ENCODE peak calls at places on chromosomes 5 and 9, in nine cellular contexts. M is fibroblast of lung, I is A549, Y is endothelial cell of umbilical vein, D is PC-3, E is neuronal stem cell, O is MM.1S, V is neural progenitor cell, X is IMR-90. A is an unnamed sample.

GRCh38 chr9:38337095-38337494 is 55.4 kb upstream of the ALDH1B1 start:
- DNase-seq in E (no peak), M (no peak), V (no peak), I (no peak), D (no peak), O (no peak), X (no peak), Y (no peak), A (no peak)

GRCh38 chr9:117377046-117377445 is 37.8 kb downstream of the ASTN2 start:
- DNase-seq in E (no peak), V (peak), X (no peak), M (no peak), O (no peak), I (no peak), Y (no peak), D (no peak), A (no peak)

GRCh38 chr5:179212870-179213269 is 132.4 kb downstream of the ADAMTS2 start:
- DNase-seq in D (no peak), X (no peak), V (peak), Y (no peak), E (no peak), M (no peak), I (no peak), O (no peak), A (no peak)

GRCh38 chr9:117046666-117047327 is 359.7 kb downstream of the TRIM32 start:
- DNase-seq in X (no peak), V (no peak), E (no peak), D (no peak), I (no peak), O (no peak), Y (no peak), M (no peak), A (no peak)

GRCh38 chr5:177089146-177089545 is 2.4 kb downstream of the FGFR4 start:
- DNase-seq in M (no peak), O (no peak), E (no peak), V (no peak), I (no peak), D (no peak), X (no peak), Y (no peak), A (no peak)

GRCh38 chr5:37248387-37248969 is 698 bp downstream of the CPLANE1 start:
- DNase-seq in Y (no peak), D (no peak), V (peak), E (no peak), M (peak), I (peak), O (no peak), X (peak), A (peak)

GRCh38 chr5:75050415-75050814 is 1.9 kb downstream of the GCNT4 start:
- DNase-seq in D (peak), I (peak), O (no peak), M (no peak), X (no peak), V (peak), Y (peak), E (no peak), A (peak)

GRCh38 chr5:114744406-114744805 is 382.5 kb downstream of the KCNN2 start:
- DNase-seq in I (no peak), M (no peak), E (no peak), D (peak), O (no peak), X (no peak), Y (no peak), V (no peak), A (no peak)

GRCh38 chr9:81424431-81424830 is 264.9 kb downstream of the TLE1 start:
- DNase-seq in X (no peak), M (peak), Y (no peak), V (no peak), D (no peak), I (no peak), O (no peak), E (no peak), A (no peak)
- H3K4me2 ChIP-seq in X (no peak), M (no peak), Y (no peak), V (no peak), D (no peak), I (no peak), O (no peak), E (no peak), A (no peak)

GRCh38 chr5:95068952-95069351 is 215.9 kb downstream of the MCTP1 start:
- DNase-seq in E (no peak), D (no peak), I (no peak), O (no peak), M (no peak), V (no peak), X (no peak), Y (no peak), A (no peak)
- H3K4me2 ChIP-seq in E (no peak), D (no peak), I (no peak), O (no peak), M (no peak), V (no peak), X (no peak), Y (no peak), A (no peak)

GRCh38 chr5:169164481-169164925 is 136.4 kb downstream of the SLIT3 start:
- DNase-seq in M (peak), E (peak), D (peak), Y (peak), V (peak), O (no peak), X (no peak), I (peak), A (no peak)

GRCh38 chr5:169161022-169161680 is 139.8 kb downstream of the SLIT3 start:
- DNase-seq in O (no peak), D (peak), I (peak), V (peak), M (peak), Y (peak), E (peak), X (peak), A (peak)

GRCh38 chr5:169165052-169165451 is 135.9 kb downstream of the SLIT3 start:
- DNase-seq in D (no peak), I (no peak), O (no peak), M (no peak), Y (no peak), X (no peak), E (no peak), V (no peak), A (no peak)

GRCh38 chr5:169160405-169160901 is 140.5 kb downstream of the SLIT3 start:
- DNase-seq in V (no peak), X (no peak), O (no peak), Y (peak), E (no peak), D (peak), M (peak), I (peak), A (no peak)

DNA sequence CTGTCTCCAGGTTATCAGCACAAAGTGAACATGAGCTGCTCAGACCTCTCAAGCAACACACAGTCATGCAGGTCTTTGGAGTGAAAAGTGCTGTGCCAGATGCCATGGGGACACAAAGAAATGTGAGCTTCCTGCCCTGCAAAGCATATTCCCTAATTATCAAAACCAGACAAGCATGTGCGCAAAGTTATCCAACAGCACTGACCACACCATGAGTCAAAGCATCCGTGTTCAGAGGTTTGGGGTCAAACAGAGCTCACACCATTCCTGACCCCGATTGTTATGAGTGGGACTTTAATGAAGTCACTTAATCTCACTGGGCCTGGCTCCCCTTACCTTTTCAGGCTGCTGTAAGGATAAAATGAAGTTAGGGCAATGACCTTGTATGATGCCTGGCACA is 138.5 kb downstream of the SLIT3 start:
- DNase-seq in D (peak), I (no peak), Y (peak), O (no peak), X (no peak), V (no peak), E (no peak), M (peak), A (no peak)
- H3K4me2 ChIP-seq in D (peak), I (no peak), Y (no peak), O (no peak), X (no peak), V (no peak), E (no peak), M (peak), A (no peak)

GRCh38 chr5:98749046-98749445 is 24.4 kb upstream of the RGMB start:
- DNase-seq in I (no peak), D (no peak), X (no peak), M (no peak), O (no peak), Y (no peak), E (no peak), V (no peak), A (no peak)

GRCh38 chr5:98753507-98753906 is 20.0 kb upstream of the RGMB start:
- DNase-seq in Y (no peak), D (no peak), V (no peak), I (no peak), E (no peak), M (no peak), X (no peak), O (no peak), A (no peak)

GRCh38 chr5:98755406-98755805 is 18.1 kb upstream of the RGMB start:
- DNase-seq in E (no peak), Y (no peak), X (peak), D (peak), I (no peak), M (peak), O (no peak), V (no peak), A (no peak)

DNA sequence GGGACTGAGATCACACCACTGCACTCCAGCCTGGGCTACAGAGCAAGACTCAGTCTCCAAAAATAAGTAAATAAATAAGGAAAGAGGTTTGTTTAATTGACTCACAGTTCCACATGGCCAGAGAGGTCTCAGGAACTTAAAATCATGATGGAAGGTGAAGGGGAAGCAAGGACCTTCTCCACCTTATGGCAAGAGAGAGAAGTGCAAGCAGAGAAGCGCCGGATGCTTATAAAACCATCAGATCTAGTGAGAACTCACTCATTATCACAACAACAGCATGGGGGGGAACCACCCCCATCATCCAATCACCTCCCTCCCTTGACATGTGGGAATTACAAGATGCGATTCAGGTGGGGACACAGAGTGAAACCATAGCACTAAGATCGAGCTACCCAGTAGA is 22.8 kb upstream of the RGMB start:
- DNase-seq in M (no peak), X (no peak), I (peak), O (no peak), Y (peak), E (no peak), V (no peak), D (peak), A (peak)
- H3K4me2 ChIP-seq in M (no peak), X (no peak), I (no peak), O (no peak), Y (no peak), E (no peak), V (no peak), D (no peak), A (no peak)

DNA sequence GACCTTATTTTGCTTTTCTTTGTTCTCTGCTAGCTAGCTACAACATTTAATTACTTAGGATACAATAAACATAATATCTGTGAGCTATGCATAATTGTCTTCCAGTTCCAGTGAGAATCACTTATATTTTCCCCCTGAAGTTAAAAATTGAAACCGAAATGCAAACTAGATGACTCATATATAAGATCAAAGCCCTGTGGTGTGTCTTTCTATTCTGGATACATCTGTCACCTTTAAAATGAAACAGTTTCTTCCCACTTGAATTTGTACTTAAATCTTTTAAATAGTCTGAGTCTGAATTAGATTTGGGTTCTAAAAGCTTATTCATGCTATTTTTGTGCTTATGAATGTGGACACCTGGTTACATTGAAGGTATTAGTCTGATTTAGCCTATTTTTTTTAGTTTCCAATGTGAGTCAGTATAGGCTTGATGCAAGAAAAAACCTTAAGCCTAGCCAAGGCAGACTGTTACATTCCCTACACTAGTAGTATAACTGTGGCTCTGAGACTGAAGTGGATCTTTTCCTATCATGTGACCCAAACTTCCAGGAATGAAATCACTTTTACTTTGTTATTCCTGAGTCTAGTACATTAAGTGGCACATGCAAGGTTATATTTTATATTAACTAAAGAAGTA is 703.5 kb upstream of the RGMB start:
- DNase-seq in E (no peak), Y (no peak), D (no peak), O (peak), M (peak), X (peak), V (no peak), I (no peak), A (no peak)
- H3K4me2 ChIP-seq in E (no peak), Y (no peak), D (no peak), O (peak), M (no peak), X (no peak), V (no peak), I (no peak), A (no peak)

A was measured in hepatocyte.